ENCODE peak calls at places on chromosomes 1 and 21, in five cellular contexts. One of them, this sample, is unnamed.

GRCh38 chr21:45372732-45373355 is 32.1 kb upstream of the COL18A1 start:
- DNase-seq in EH: no peak
- DNase-seq in HEK293T: no peak
- DNase-seq in CD8-positive, alpha-beta memory T cell: no peak
- DNase-seq in stomach: no peak
- DNase-seq in this sample: no peak

GRCh38 chr1:30681782-30682181 is 41.6 kb downstream of the MATN1 start:
- DNase-seq in EH: no peak
- DNase-seq in stomach: no peak
- DNase-seq in HEK293T: no peak
- DNase-seq in CD8-positive, alpha-beta memory T cell: no peak
- DNase-seq in this sample: no peak

GRCh38 chr1:63487336-63488065 is 35.5 kb downstream of the ITGB3BP start:
- DNase-seq in HEK293T: no peak
- DNase-seq in stomach: no peak
- DNase-seq in EH: peak; percentile 67
- DNase-seq in CD8-positive, alpha-beta memory T cell: no peak
- DNase-seq in this sample: no peak

GRCh38 chr1:36448530-36449051 is 1.7 kb downstream of the OSCP1 start:
- DNase-seq in EH: no peak
- DNase-seq in stomach: no peak
- DNase-seq in CD8-positive, alpha-beta memory T cell: no peak
- DNase-seq in HEK293T: no peak
- DNase-seq in this sample: peak; percentile 70

GRCh38 chr1:16236091-16236494 is 890 bp downstream of the CPLANE2 start:
- DNase-seq in CD8-positive, alpha-beta memory T cell: peak; percentile 29
- DNase-seq in stomach: peak; percentile 65
- DNase-seq in HEK293T: no peak
- DNase-seq in EH: peak; percentile 33
- DNase-seq in this sample: no peak

GRCh38 chr21:33641339-33642026 is at the start of gene CRYZL1:
- DNase-seq in HEK293T: peak; percentile 99
- DNase-seq in stomach: peak; percentile 100
- DNase-seq in EH: peak; percentile 100
- DNase-seq in CD8-positive, alpha-beta memory T cell: peak; percentile 100
- DNase-seq in this sample: peak; percentile 98

GRCh38 chr1:205009666-205010065 is 33.3 kb upstream of the CNTN2 start:
- DNase-seq in CD8-positive, alpha-beta memory T cell: no peak
- DNase-seq in stomach: no peak
- DNase-seq in EH: no peak
- DNase-seq in HEK293T: no peak
- DNase-seq in this sample: no peak

GRCh38 chr21:17780539-17780938 is 38.6 kb downstream of the C21orf91 start:
- DNase-seq in EH: no peak
- DNase-seq in CD8-positive, alpha-beta memory T cell: peak; percentile 40
- DNase-seq in stomach: no peak
- DNase-seq in HEK293T: no peak
- DNase-seq in this sample: no peak

GRCh38 chr1:31007462-31007991 is 58.0 kb downstream of the PUM1 start:
- DNase-seq in stomach: no peak
- DNase-seq in HEK293T: no peak
- DNase-seq in EH: peak; percentile 97
- DNase-seq in CD8-positive, alpha-beta memory T cell: no peak
- DNase-seq in this sample: no peak

GRCh38 chr1:156033011-156033410 is 12.3 kb upstream of the SSR2 start:
- DNase-seq in stomach: no peak
- DNase-seq in CD8-positive, alpha-beta memory T cell: no peak
- DNase-seq in EH: peak; percentile 59
- DNase-seq in HEK293T: no peak
- DNase-seq in this sample: no peak

GRCh38 chr1:2199042-2199810 is 4.7 kb upstream of the FAAP20 start:
- DNase-seq in CD8-positive, alpha-beta memory T cell: peak; percentile 81
- DNase-seq in HEK293T: peak; percentile 76
- DNase-seq in stomach: peak; percentile 88
- DNase-seq in EH: peak; percentile 95
- DNase-seq in this sample: peak; percentile 91

GRCh38 chr1:154326546-154327465 is 1.5 kb downstream of the ATP8B2 start:
- DNase-seq in stomach: no peak
- DNase-seq in HEK293T: no peak
- DNase-seq in CD8-positive, alpha-beta memory T cell: no peak
- DNase-seq in EH: peak; percentile 84
- DNase-seq in this sample: no peak

GRCh38 chr1:156119503-156120209 is 5.1 kb downstream of the LMNA start:
- DNase-seq in stomach: no peak
- DNase-seq in CD8-positive, alpha-beta memory T cell: peak; percentile 18
- DNase-seq in HEK293T: no peak
- DNase-seq in EH: peak; percentile 86
- DNase-seq in this sample: peak; percentile 83

GRCh38 chr1:21594935-21595897 is 73.9 kb downstream of the RAP1GAP start:
- DNase-seq in CD8-positive, alpha-beta memory T cell: no peak
- DNase-seq in HEK293T: peak; percentile 71
- DNase-seq in EH: peak; percentile 67
- DNase-seq in stomach: peak; percentile 71
- DNase-seq in this sample: peak; percentile 87

GRCh38 chr1:214623430-214623829 is 20.4 kb downstream of the CENPF start:
- DNase-seq in HEK293T: no peak
- DNase-seq in EH: peak; percentile 35
- DNase-seq in CD8-positive, alpha-beta memory T cell: no peak
- DNase-seq in stomach: no peak
- DNase-seq in this sample: no peak

GRCh38 chr1:169869426-169869825 is 24.3 kb downstream of the SCYL3 start:
- DNase-seq in stomach: no peak
- DNase-seq in EH: no peak
- DNase-seq in HEK293T: no peak
- DNase-seq in CD8-positive, alpha-beta memory T cell: no peak
- DNase-seq in this sample: no peak

GRCh38 chr1:232627645-232628334 is 2.1 kb downstream of the SIPA1L2 start:
- DNase-seq in CD8-positive, alpha-beta memory T cell: no peak
- DNase-seq in stomach: no peak
- DNase-seq in EH: peak; percentile 12
- DNase-seq in HEK293T: no peak
- DNase-seq in this sample: no peak

This sample was measured in K562.